ENCODE peak calls at places on chromosomes 6 and 20, in six cellular contexts. J, O, C, E, T and S are unnamed samples.

GRCh38 chr6:151400473-151400872 is 9.1 kb upstream of the ZBTB2 start:
- DNase-seq in J (no peak), O (peak), C (no peak), E (no peak), T (no peak), S (no peak)

GRCh38 chr6:33668914-33669313 is 42.6 kb downstream of the UQCC2 start:
- DNase-seq in J (peak), O (no peak), C (no peak), E (no peak), T (peak), S (no peak)

GRCh38 chr6:18293192-18293904 is 29.0 kb upstream of the DEK start:
- DNase-seq in J (no peak), O (peak), C (no peak), E (no peak), T (no peak), S (no peak)

GRCh38 chr6:160348209-160348551 is at the start of gene SLC22A3:
- DNase-seq in J (no peak), O (no peak), C (no peak), E (peak), T (no peak), S (no peak)

GRCh38 chr6:147279423-147279822 is 75.2 kb downstream of the STXBP5 start:
- DNase-seq in J (no peak), O (peak), C (no peak), E (no peak), T (no peak), S (no peak)

GRCh38 chr20:9214676-9215075 is 145.8 kb downstream of the PLCB4 start:
- DNase-seq in J (no peak), O (peak), C (no peak), E (no peak), T (no peak), S (no peak)

GRCh38 chr20:45985573-45985972 is 13.6 kb upstream of the ZNF335 start:
- DNase-seq in J (no peak), O (peak), C (no peak), E (no peak), T (no peak), S (no peak)

GRCh38 chr6:150098155-150098554 is 29.2 kb upstream of the ULBP3 start:
- DNase-seq in J (no peak), O (no peak), C (no peak), E (no peak), T (no peak), S (no peak)

GRCh38 chr6:107543088-107543487 is 53.2 kb downstream of the SOBP start:
- DNase-seq in J (no peak), O (no peak), C (no peak), E (no peak), T (no peak), S (no peak)

GRCh38 chr6:5175635-5176034 is 85.1 kb downstream of the LYRM4 start:
- DNase-seq in J (no peak), O (no peak), C (no peak), E (no peak), T (peak), S (no peak)

GRCh38 chr6:1744543-1744942 is 134.8 kb downstream of the FOXC1 start:
- DNase-seq in J (no peak), O (no peak), C (no peak), E (no peak), T (no peak), S (no peak)

GRCh38 chr6:158707120-158707519 is 57.3 kb downstream of the SYTL3 start:
- DNase-seq in J (no peak), O (peak), C (no peak), E (no peak), T (no peak), S (no peak)

GRCh38 chr6:98980814-98981213 is 33.1 kb upstream of the FBXL4 start:
- DNase-seq in J (no peak), O (no peak), C (no peak), E (no peak), T (no peak), S (no peak)

GRCh38 chr20:37955511-37955910 is 52.6 kb downstream of the VSTM2L start:
- DNase-seq in J (no peak), O (no peak), C (no peak), E (no peak), T (no peak), S (no peak)

GRCh38 chr6:1335367-1336037 is 23.6 kb downstream of the FOXQ1 start:
- DNase-seq in J (no peak), O (peak), C (no peak), E (peak), T (no peak), S (no peak)

GRCh38 chr6:98832282-98833100 is 1.9 kb upstream of the POU3F2 start:
- DNase-seq in J (no peak), O (peak), C (no peak), E (no peak), T (no peak), S (no peak)

GRCh38 chr6:165446331-165446730 is 136.9 kb upstream of the C6orf118 start:
- DNase-seq in J (no peak), O (no peak), C (no peak), E (no peak), T (no peak), S (no peak)

GRCh38 chr6:3509326-3509725 is 52.5 kb upstream of the SLC22A23 start:
- DNase-seq in J (no peak), O (no peak), C (no peak), E (no peak), T (no peak), S (no peak)

GRCh38 chr20:21360686-21361085 is 36.6 kb downstream of the NKX2-4 start:
- DNase-seq in J (no peak), O (peak), C (no peak), E (no peak), T (no peak), S (no peak)

GRCh38 chr6:49462071-49462470 is 982 bp downstream of the MMUT start:
- DNase-seq in J (no peak), O (peak), C (no peak), E (no peak), T (no peak), S (no peak)

GRCh38 chr20:46999821-47000465 is 105.3 kb downstream of the EYA2 start:
- DNase-seq in J (no peak), O (no peak), C (no peak), E (no peak), T (no peak), S (no peak)

GRCh38 chr6:14965340-14966102 is 280.3 kb upstream of the JARID2 start:
- DNase-seq in J (no peak), O (no peak), C (no peak), E (no peak), T (no peak), S (no peak)

GRCh38 chr6:84597238-84597875 is 167.0 kb downstream of the TBX18 start:
- DNase-seq in J (no peak), O (peak), C (no peak), E (no peak), T (no peak), S (no peak)

GRCh38 chr6:45864651-45865050 is 151.0 kb downstream of the CLIC5 start:
- DNase-seq in J (no peak), O (no peak), C (no peak), E (no peak), T (no peak), S (no peak)

GRCh38 chr20:38034961-38035360 is 1.4 kb downstream of the RPRD1B start:
- DNase-seq in J (no peak), O (no peak), C (no peak), E (no peak), T (no peak), S (no peak)

GRCh38 chr6:140857734-140858380 is 1274.9 kb upstream of the GJE1 start:
- DNase-seq in J (no peak), O (peak), C (no peak), E (no peak), T (no peak), S (no peak)

GRCh38 chr6:12594541-12594893 is 122.0 kb upstream of the PHACTR1 start:
- DNase-seq in J (no peak), O (no peak), C (no peak), E (no peak), T (no peak), S (peak)

GRCh38 chr20:50052550-50052949 is 60.4 kb downstream of the UBE2V1 start:
- DNase-seq in J (no peak), O (no peak), C (no peak), E (no peak), T (no peak), S (no peak)

GRCh38 chr6:87297115-87297514 is 25.3 kb upstream of the SMIM8 start:
- DNase-seq in J (no peak), O (peak), C (no peak), E (no peak), T (no peak), S (no peak)

GRCh38 chr6:99344289-99344688 is 5.2 kb downstream of the FAXC start:
- DNase-seq in J (no peak), O (peak), C (no peak), E (no peak), T (no peak), S (no peak)

GRCh38 chr20:50824137-50824536 is 29.3 kb downstream of the BCAS4 start:
- DNase-seq in J (no peak), O (peak), C (no peak), E (no peak), T (no peak), S (no peak)

GRCh38 chr6:73043446-73043845 is 181.8 kb downstream of the KHDC1L start:
- DNase-seq in J (no peak), O (no peak), C (no peak), E (no peak), T (no peak), S (no peak)

GRCh38 chr20:34301587-34302311 is 1.4 kb downstream of the AHCY start:
- DNase-seq in J (peak), O (no peak), C (no peak), E (no peak), T (no peak), S (no peak)

GRCh38 chr20:34300809-34301586 is 2.2 kb downstream of the AHCY start:
- DNase-seq in J (peak), O (no peak), C (no peak), E (no peak), T (no peak), S (no peak)

GRCh38 chr20:34302312-34302722 is 838 bp downstream of the AHCY start:
- DNase-seq in J (no peak), O (peak), C (no peak), E (no peak), T (no peak), S (no peak)

GRCh38 chr20:34299925-34300806 is 3.0 kb downstream of the AHCY start:
- DNase-seq in J (no peak), O (peak), C (no peak), E (peak), T (no peak), S (no peak)

GRCh38 chr20:34302723-34303528 is at the start of gene AHCY:
- DNase-seq in J (peak), O (peak), C (peak), E (peak), T (peak), S (peak)
- TF ChIP-seq CTCF in J (no peak), O (no peak), C (peak), E (peak), T (no peak), S (no peak)

GRCh38 chr6:37435816-37436215 is 2.8 kb downstream of the CMTR1 start:
- DNase-seq in J (no peak), O (peak), C (no peak), E (no peak), T (no peak), S (no peak)
- TF ChIP-seq CTCF in J (no peak), O (no peak), C (no peak), E (no peak), T (no peak), S (no peak)

DNA sequence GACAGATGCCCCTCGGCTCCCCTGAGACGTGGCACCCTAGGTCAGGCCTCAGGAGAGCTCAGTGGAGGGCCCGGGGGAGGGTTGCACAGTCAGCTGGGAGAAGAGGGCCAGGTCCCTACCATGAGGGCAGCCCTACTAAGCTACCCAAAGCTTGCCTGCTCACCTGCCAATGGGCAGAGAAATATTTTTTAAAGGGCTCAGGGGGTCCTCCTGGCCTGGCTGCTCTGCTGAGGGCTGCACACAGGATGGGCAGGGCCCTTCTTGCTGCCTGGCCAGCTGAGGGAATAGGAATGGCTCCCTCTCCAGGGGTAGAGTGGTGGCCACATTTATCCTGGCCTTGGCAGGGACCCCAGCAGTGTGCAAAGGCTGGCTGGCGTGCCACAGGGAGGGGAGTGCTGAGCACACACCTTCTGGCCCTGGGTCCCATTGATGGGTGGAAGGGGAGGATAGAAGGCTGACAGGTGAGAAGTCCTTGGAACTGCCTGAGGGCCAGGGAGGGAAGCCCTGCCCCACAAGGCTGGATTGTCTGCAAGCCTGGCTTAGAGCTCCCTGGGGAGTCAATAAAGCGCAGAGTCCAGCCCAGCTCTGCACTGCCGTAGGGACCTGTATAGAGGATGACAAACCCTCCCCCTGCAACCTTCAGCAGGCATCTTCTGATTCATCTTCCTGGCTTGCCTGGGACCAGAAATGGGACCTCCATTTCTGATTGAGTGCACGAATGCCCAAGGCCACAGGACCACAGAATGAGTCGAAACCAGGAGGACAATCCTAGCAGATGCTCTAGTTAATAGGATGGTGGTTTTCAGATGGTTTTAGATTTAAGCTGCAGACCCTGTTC is 62.1 kb downstream of the NOL4L start:
- DNase-seq in J (peak), O (no peak), C (no peak), E (no peak), T (no peak), S (no peak)
- TF ChIP-seq CTCF in J (no peak), O (no peak), C (no peak), E (no peak), T (no peak), S (no peak)

DNA sequence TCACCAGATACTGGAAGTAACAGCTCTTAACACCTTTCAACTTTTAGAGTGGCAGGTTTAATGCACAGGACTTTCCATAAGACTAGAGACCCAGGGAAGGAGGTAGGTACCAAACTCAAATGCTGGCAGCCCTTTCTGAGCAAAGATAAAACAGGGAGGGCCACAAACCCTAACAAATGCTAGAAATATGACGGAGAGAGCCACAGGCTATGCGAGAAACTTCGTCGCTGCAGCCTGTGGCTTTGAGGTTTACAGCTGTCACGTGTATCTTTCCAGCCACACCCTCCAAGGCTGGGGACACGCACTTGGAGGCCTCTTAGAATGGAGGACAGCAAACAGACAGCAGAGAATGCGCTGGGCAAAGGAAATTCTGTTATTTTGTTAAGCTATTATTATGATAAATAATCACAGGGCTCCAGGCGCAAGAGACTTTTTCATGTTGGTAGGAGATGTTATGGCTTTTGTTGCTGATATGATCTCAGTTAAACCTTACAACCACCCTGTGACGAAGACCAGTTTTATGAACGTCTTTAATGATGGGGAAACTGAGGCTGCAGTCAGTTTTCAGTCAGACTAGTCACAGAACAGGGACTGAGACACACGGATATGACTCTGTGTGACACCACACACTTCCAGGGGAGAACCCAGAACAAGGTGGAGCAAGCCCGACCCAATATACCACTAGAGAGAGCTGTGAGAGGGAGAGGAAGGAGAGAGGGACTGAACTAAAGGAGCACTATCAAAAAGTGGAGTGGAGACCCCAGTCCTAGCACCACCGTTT is 2.0 kb downstream of the TRAM2 start:
- DNase-seq in J (peak), O (peak), C (no peak), E (no peak), T (no peak), S (peak)
- TF ChIP-seq CTCF in J (no peak), O (no peak), C (no peak), E (no peak), T (no peak), S (no peak)

GRCh38 chr6:96899019-96899418 is 1.3 kb upstream of the NDUFAF4 start:
- DNase-seq in J (no peak), O (peak), C (peak), E (peak), T (no peak), S (peak)
- TF ChIP-seq CTCF in J (no peak), O (peak), C (peak), E (peak), T (peak), S (peak)

GRCh38 chr6:57173886-57174510 is 1.9 kb downstream of the BAG2 start:
- DNase-seq in J (no peak), O (peak), C (no peak), E (no peak), T (no peak), S (no peak)

GRCh38 chr6:57174511-57174907 is 2.4 kb downstream of the BAG2 start:
- DNase-seq in J (no peak), O (no peak), C (no peak), E (no peak), T (no peak), S (no peak)

GRCh38 chr6:57177545-57178225 is 5.6 kb downstream of the BAG2 start:
- DNase-seq in J (peak), O (no peak), C (no peak), E (no peak), T (no peak), S (no peak)

GRCh38 chr6:57173056-57173885 is 1.1 kb downstream of the BAG2 start:
- DNase-seq in J (peak), O (peak), C (no peak), E (no peak), T (peak), S (peak)

DNA sequence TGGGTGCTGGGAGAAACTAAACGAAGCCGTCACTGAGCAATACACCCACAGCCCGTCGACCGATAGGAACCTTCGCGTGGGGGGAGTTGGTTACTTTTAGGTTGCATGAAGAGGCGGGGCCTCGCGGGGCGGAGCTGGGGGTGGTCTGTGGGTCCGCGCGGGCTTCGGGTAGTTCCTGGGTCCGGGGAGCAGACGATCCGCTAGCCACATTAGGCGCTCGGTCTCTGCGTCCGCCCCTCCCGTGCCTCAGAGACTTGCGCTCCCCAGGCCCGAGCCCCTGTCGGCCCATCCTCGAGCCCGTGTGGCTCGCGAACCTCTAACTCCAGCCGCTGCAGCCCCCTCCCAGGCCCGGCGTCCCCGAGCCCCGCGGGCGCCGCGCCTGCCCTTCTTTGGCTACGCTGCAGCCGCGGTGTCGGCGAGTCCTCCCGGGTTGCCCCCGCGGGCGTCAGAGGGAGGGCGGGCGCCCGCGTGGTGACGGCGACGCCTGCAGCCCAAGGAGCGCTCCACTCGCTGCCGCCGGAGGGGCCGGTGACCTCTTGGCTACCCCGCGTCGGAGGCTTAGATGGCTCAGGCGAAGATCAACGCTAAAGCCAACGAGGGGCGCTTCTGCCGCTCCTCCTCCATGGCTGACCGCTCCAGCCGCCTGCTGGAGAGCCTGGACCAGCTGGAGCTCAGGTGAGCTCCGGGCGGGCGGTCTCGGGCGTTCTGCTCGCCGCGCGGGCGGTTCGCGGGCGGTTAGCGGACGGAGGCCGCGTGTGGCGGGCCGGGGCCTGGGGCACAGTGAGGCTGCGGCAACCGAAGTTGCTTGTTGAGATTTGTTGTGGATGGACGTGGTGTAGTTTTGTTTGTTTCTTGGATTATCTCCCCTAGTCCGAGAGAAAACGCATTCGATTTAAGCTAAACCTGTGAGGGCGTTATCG is at the start of gene BAG2:
- DNase-seq in J (peak), O (peak), C (peak), E (peak), T (peak), S (peak)
- TF ChIP-seq CTCF in J (peak), O (peak), C (peak), E (no peak), T (peak), S (no peak)

GRCh38 chr6:40918035-40918651 is 120.9 kb downstream of the UNC5CL start:
- DNase-seq in J (no peak), O (no peak), C (no peak), E (no peak), T (no peak), S (no peak)
- TF ChIP-seq CTCF in J (no peak), O (no peak), C (no peak), E (no peak), T (no peak), S (no peak)